ENCODE peak calls at places on chromosomes 12 and 14, in five cellular contexts. P is K562, G is transverse colon, B is GM12878, I is sigmoid colon. F is an unnamed sample.

GRCh38 chr14:30620178-30620577 is 1.9 kb upstream of the SCFD1 start:
- DNase-seq in G (no peak), P (no peak), B (peak), I (no peak), F (no peak)

GRCh38 chr12:82730832-82731497 is 44.3 kb downstream of the TMTC2 start:
- DNase-seq in G (no peak), I (no peak), B (no peak), P (no peak), F (no peak)

GRCh38 chr12:79439179-79439825 is 251.5 kb downstream of the PAWR start:
- DNase-seq in B (no peak), I (no peak), P (no peak), G (no peak), F (no peak)

GRCh38 chr12:120388711-120389431 is 19.9 kb upstream of the MSI1 start:
- DNase-seq in P (no peak), G (no peak), I (no peak), B (no peak), F (peak)

GRCh38 chr14:89952581-89952980 is 1.9 kb downstream of the EFCAB11 start:
- DNase-seq in B (no peak), I (no peak), P (no peak), G (no peak), F (no peak)

GRCh38 chr14:76194327-76194726 is 42.6 kb downstream of the GPATCH2L start:
- DNase-seq in I (no peak), P (no peak), B (peak), G (no peak), F (no peak)

GRCh38 chr14:66638688-66639087 is 130.7 kb downstream of the GPHN start:
- DNase-seq in G (no peak), I (no peak), P (no peak), B (no peak), F (no peak)

GRCh38 chr12:2959508-2960431 is 573 bp downstream of the TEAD4 start:
- DNase-seq in G (peak), B (no peak), P (peak), I (peak), F (peak)

GRCh38 chr12:20601668-20602280 is 93.4 kb upstream of the SLCO1C1 start:
- DNase-seq in G (no peak), I (no peak), P (no peak), B (no peak), F (no peak)

GRCh38 chr12:130754234-130755001 is 38.3 kb upstream of the RIMBP2 start:
- DNase-seq in I (peak), B (no peak), G (no peak), P (no peak), F (no peak)

GRCh38 chr12:56905852-56906251 is 28.4 kb downstream of the SDR9C7 start:
- DNase-seq in B (no peak), G (no peak), P (no peak), I (no peak), F (no peak)

GRCh38 chr12:42728287-42728686 is 138.7 kb upstream of the PRICKLE1 start:
- DNase-seq in B (no peak), I (no peak), P (no peak), G (no peak), F (no peak)

GRCh38 chr12:100077367-100077766 is 65.3 kb downstream of the BLTP3B start:
- DNase-seq in G (no peak), P (no peak), I (no peak), B (no peak), F (no peak)

GRCh38 chr12:56699020-56699661 is 11.1 kb upstream of the PTGES3 start:
- DNase-seq in G (no peak), I (no peak), P (no peak), B (no peak), F (no peak)

GRCh38 chr14:79448922-79449321 is 762.4 kb downstream of the DIO2 start:
- DNase-seq in P (no peak), B (no peak), G (no peak), I (no peak), F (no peak)

GRCh38 chr12:42143401-42144173 is 1.1 kb downstream of the GXYLT1 start:
- DNase-seq in P (no peak), B (no peak), I (no peak), G (no peak), F (no peak)

GRCh38 chr14:29240046-29240445 is 473.5 kb downstream of the FOXG1 start:
- DNase-seq in P (no peak), G (no peak), B (no peak), I (no peak), F (no peak)

GRCh38 chr12:19963972-19964371 is 404.4 kb upstream of the PDE3A start:
- DNase-seq in I (no peak), B (peak), G (no peak), P (no peak), F (no peak)

GRCh38 chr14:79426103-79426755 is 785.1 kb downstream of the DIO2 start:
- DNase-seq in G (no peak), B (no peak), I (no peak), P (no peak), F (no peak)

GRCh38 chr12:127373572-127373971 is 893.4 kb upstream of the TMEM132C start:
- DNase-seq in B (no peak), G (no peak), P (no peak), I (no peak), F (no peak)

GRCh38 chr12:95173392-95174251 is 43.6 kb downstream of the FGD6 start:
- DNase-seq in P (peak), G (peak), I (peak), B (no peak), F (peak)

GRCh38 chr14:103748539-103748867 is 32.9 kb downstream of the ZFYVE21 start:
- DNase-seq in G (no peak), B (no peak), I (peak), P (no peak), F (no peak)

GRCh38 chr12:15629108-15629507 is 160.1 kb downstream of the EPS8 start:
- DNase-seq in G (peak), I (peak), B (peak), P (no peak), F (no peak)

GRCh38 chr14:104084251-104085002 is 1.1 kb upstream of the ASPG start:
- DNase-seq in B (no peak), P (no peak), I (no peak), G (no peak), F (no peak)

GRCh38 chr14:57834961-57835360 is 30.9 kb downstream of the SLC35F4 start:
- DNase-seq in B (no peak), I (no peak), G (no peak), P (no peak), F (no peak)

DNA sequence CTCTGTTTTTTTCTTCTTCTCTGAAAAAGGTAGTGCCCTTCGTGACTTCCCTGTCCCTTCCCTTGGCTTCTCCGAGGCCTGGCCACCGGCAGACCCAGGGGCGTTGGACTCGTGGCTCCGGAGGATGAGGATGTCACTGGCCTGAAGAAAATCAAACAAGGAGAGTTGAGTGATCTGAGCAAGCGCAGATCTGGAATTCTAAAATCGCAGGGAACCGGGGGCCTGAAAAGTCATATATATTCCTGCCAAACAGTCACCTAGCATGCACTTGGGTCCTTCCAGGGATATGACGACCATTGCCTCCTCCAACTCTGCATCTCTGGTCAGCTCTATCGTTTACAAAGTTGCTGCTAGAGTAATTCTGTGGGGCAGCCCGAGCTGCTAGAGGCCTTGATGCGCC is 5.2 kb upstream of the PNMA1 start:
- DNase-seq in I (no peak), B (no peak), P (no peak), G (no peak), F (no peak)
- TF ChIP-seq POLR2AphosphoS5 in I (no peak), B (peak), P (no peak), G (no peak), F (no peak)

DNA sequence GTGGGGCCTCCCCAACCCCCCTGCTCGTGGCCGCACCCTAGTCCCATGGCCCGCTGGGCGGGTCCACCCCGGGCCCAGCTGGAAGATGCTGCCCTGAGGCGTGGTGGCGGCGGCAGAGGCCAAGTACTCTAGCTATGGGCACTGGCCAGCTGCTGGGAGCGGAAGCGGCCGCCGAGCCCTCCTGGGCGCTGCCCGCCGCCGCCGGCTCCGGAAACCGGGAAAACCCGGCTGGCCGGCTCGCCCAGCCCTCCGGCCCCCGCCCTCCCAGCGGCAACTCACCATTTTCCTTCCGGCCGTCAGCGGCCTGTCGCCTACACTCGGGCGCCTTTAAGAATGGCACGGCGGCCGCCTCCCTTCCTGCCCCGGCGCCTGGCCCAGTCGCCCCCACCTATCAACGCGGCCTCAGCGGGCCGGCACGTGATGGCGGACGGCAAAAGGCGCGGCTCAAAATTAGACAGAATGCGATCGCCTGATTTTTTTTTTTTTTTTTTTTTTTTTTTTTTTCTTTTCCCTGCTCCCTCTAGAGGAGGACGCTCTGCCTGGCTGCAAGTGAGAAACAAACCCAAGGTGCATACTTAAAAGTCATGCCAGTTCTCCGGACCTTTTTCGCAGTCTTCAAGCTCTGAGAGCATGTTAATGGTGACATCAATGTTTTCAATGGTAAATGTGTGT is at the start of gene GMFB:
- DNase-seq in G (peak), B (peak), I (peak), P (peak), F (peak)
- TF ChIP-seq EP300 in G (no peak), B (no peak), I (no peak), P (peak), F (no peak)

GRCh38 chr12:49961111-49961922 is at the start of gene AQP5:
- DNase-seq in I (no peak), G (no peak), B (no peak), P (no peak), F (no peak)

GRCh38 chr12:49964849-49965624 is 3.4 kb downstream of the AQP5 start:
- DNase-seq in G (no peak), P (no peak), I (no peak), B (no peak), F (no peak)

GRCh38 chr12:49963976-49964815 is 2.5 kb downstream of the AQP5 start:
- DNase-seq in P (no peak), I (no peak), B (no peak), G (no peak), F (no peak)

GRCh38 chr12:49961993-49962764 is 507 bp downstream of the AQP5 start:
- DNase-seq in I (no peak), B (no peak), P (no peak), G (no peak), F (peak)

GRCh38 chr12:49962861-49963765 is 1.4 kb downstream of the AQP5 start:
- DNase-seq in I (no peak), P (no peak), G (peak), B (no peak), F (peak)
- TF ChIP-seq POLR2AphosphoS5 in I (no peak), P (no peak), G (no peak), B (no peak), F (peak)

GRCh38 chr14:39177168-39177545 is 2.1 kb downstream of the PNN start:
- DNase-seq in B (no peak), I (no peak), G (no peak), P (no peak), F (no peak)

GRCh38 chr14:39176263-39177167 is 1.5 kb downstream of the PNN start:
- DNase-seq in P (no peak), I (no peak), B (no peak), G (no peak), F (no peak)

GRCh38 chr14:39175445-39176262 is 600 bp downstream of the PNN start:
- DNase-seq in I (no peak), G (no peak), P (no peak), B (no peak), F (peak)

GRCh38 chr14:39173198-39173597 is 1.9 kb upstream of the PNN start:
- DNase-seq in B (no peak), P (no peak), G (no peak), I (no peak), F (no peak)

DNA sequence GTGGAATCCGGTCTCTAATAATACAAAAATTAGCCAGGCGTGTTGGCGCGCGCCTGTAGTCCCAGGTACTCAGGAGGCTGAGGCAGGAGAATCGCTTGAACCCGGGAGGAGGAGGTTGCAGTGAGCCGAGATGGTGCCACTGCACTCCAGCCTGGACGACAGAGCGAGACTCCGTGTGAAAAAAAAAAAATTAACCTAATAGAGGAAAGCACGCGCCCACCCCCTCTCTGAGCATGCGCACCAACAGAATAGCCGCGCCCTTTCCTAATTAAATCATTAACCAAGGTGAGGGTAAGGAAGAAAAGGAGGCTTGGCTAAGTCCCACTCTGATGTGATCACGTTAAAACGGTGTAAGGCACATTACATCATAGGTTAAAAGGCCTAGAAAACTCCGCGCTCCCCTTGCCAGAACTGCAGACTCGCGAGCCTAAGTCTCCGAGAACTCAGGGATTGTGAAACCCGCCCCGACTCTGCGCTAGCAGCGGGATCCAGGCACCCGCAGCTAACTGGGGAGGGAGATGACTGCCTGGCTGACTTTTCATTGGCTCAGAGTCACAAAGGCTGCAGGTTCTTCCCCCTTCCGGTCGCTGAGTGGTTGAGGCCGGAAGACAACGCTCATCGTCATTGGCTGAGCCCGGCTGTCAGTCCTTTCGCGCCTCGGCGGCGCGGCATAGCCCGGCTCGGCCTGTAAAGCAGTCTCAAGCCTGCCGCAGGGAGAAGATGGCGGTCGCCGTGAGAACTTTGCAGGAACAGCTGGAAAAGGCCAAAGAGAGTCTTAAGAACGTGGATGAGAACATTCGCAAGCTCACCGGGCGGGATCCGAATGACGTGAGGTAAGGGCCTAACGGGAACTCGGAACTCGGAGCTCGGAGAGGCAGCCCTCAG is at the start of gene PNN:
- DNase-seq in P (peak), B (peak), I (peak), G (peak), F (peak)
- TF ChIP-seq EP300 in P (peak), B (no peak), I (no peak), G (no peak), F (no peak)